ENCODE peak calls at places on chromosomes 3 and 15, in eight cellular contexts. K, U, V, M, Q, C, W and A are unnamed samples.

GRCh38 chr3:37050242-37050641 is 56.9 kb downstream of the MLH1 start:
- DNase-seq in K (no peak), U (no peak), V (no peak), M (no peak), Q (no peak), C (no peak), W (no peak), A (no peak)

GRCh38 chr3:172034786-172035685 is 4.3 kb upstream of the FNDC3B start:
- DNase-seq in K (no peak), U (no peak), V (peak), M (no peak), Q (no peak), C (no peak), W (no peak), A (peak)

GRCh38 chr3:52829482-52829881 is 990 bp downstream of the ITIH4 start:
- DNase-seq in K (no peak), U (no peak), V (no peak), M (no peak), Q (no peak), C (no peak), W (no peak), A (no peak)

GRCh38 chr3:62100233-62100989 is 272.9 kb downstream of the FEZF2 start:
- DNase-seq in K (no peak), U (no peak), V (no peak), M (no peak), Q (no peak), C (no peak), W (no peak), A (no peak)

GRCh38 chr15:35746121-35746520 is 200.2 kb upstream of the DPH6 start:
- DNase-seq in K (no peak), U (no peak), V (no peak), M (no peak), Q (no peak), C (no peak), W (no peak), A (no peak)

GRCh38 chr15:86591994-86592746 is 512.5 kb downstream of the AGBL1 start:
- DNase-seq in K (no peak), U (no peak), V (no peak), M (no peak), Q (no peak), C (peak), W (no peak), A (no peak)

GRCh38 chr15:88498991-88499390 is 31.5 kb downstream of the MRPS11 start:
- DNase-seq in K (no peak), U (no peak), V (no peak), M (no peak), Q (no peak), C (no peak), W (no peak), A (no peak)

GRCh38 chr3:160768918-160769317 is 12.9 kb downstream of the PPM1L start:
- DNase-seq in K (no peak), U (no peak), V (no peak), M (no peak), Q (no peak), C (no peak), W (no peak), A (no peak)

GRCh38 chr3:176961916-176962315 is 235.4 kb downstream of the TBL1XR1 start:
- DNase-seq in K (no peak), U (no peak), V (no peak), M (no peak), Q (no peak), C (no peak), W (no peak), A (no peak)

GRCh38 chr3:140809326-140809725 is 131.5 kb downstream of the TRIM42 start:
- DNase-seq in K (no peak), U (no peak), V (no peak), M (no peak), Q (no peak), C (no peak), W (no peak), A (no peak)

GRCh38 chr15:83585770-83586169 is 68.2 kb upstream of the ADAMTSL3 start:
- DNase-seq in K (no peak), U (no peak), V (no peak), M (no peak), Q (no peak), C (no peak), W (no peak), A (no peak)

GRCh38 chr3:41679412-41679811 is 282.5 kb downstream of the ULK4 start:
- DNase-seq in K (no peak), U (no peak), V (no peak), M (no peak), Q (peak), C (no peak), W (no peak), A (no peak)

GRCh38 chr3:163508212-163508611 is 1570.1 kb downstream of the SI start:
- DNase-seq in K (no peak), U (no peak), V (no peak), M (no peak), Q (no peak), C (no peak), W (no peak), A (no peak)

GRCh38 chr15:68983821-68984517 is 30.5 kb upstream of the NOX5 start:
- DNase-seq in K (no peak), U (no peak), V (no peak), M (no peak), Q (no peak), C (no peak), W (no peak), A (no peak)

GRCh38 chr3:157051625-157052024 is 108.3 kb downstream of the CCNL1 start:
- DNase-seq in K (no peak), U (no peak), V (no peak), M (no peak), Q (no peak), C (no peak), W (no peak), A (no peak)

GRCh38 chr3:55554621-55555020 is 67.5 kb upstream of the WNT5A start:
- DNase-seq in K (no peak), U (no peak), V (no peak), M (no peak), Q (no peak), C (no peak), W (no peak), A (no peak)

GRCh38 chr3:180335056-180335455 is 266.9 kb upstream of the TTC14 start:
- DNase-seq in K (no peak), U (no peak), V (no peak), M (no peak), Q (no peak), C (no peak), W (no peak), A (no peak)

GRCh38 chr15:33201376-33202189 is 7.1 kb upstream of the FMN1 start:
- DNase-seq in K (peak), U (peak), V (peak), M (peak), Q (no peak), C (no peak), W (peak), A (peak)

GRCh38 chr15:90101130-90101968 is 919 bp downstream of the IDH2 start:
- DNase-seq in K (peak), U (peak), V (peak), M (no peak), Q (no peak), C (peak), W (peak), A (no peak)

GRCh38 chr3:11545186-11545851 is 98.4 kb downstream of the VGLL4 start:
- DNase-seq in K (no peak), U (no peak), V (no peak), M (no peak), Q (no peak), C (peak), W (no peak), A (no peak)

GRCh38 chr3:127831723-127832172 is 9.4 kb upstream of the MGLL start:
- DNase-seq in K (peak), U (peak), V (no peak), M (peak), Q (no peak), C (no peak), W (peak), A (no peak)

GRCh38 chr3:175121225-175121624 is 262.1 kb downstream of the NAALADL2 start:
- DNase-seq in K (no peak), U (no peak), V (no peak), M (peak), Q (no peak), C (no peak), W (no peak), A (no peak)

GRCh38 chr15:59438891-59439290 is 905 bp downstream of the FAM81A start:
- DNase-seq in K (peak), U (no peak), V (no peak), M (no peak), Q (no peak), C (no peak), W (no peak), A (no peak)

GRCh38 chr3:120908030-120908802 is at the start of gene STXBP5L:
- DNase-seq in K (peak), U (peak), V (peak), M (peak), Q (no peak), C (peak), W (peak), A (peak)

GRCh38 chr15:99343836-99344551 is 92.7 kb downstream of the LRRC28 start:
- DNase-seq in K (no peak), U (no peak), V (no peak), M (no peak), Q (no peak), C (no peak), W (no peak), A (no peak)

GRCh38 chr3:179452872-179453271 is 1.6 kb upstream of the GNB4 start:
- DNase-seq in K (no peak), U (no peak), V (peak), M (no peak), Q (no peak), C (no peak), W (no peak), A (no peak)

GRCh38 chr3:4355401-4356224 is 52.4 kb downstream of the SETMAR start:
- DNase-seq in K (no peak), U (no peak), V (no peak), M (no peak), Q (no peak), C (no peak), W (no peak), A (no peak)
- H3K27ac ChIP-seq in K (peak), U (no peak), V (no peak), M (no peak), Q (no peak), C (peak), W (no peak), A (no peak)

GRCh38 chr3:64867204-64867603 is 179.4 kb upstream of the ADAMTS9 start:
- DNase-seq in K (no peak), U (no peak), V (no peak), M (no peak), Q (no peak), C (no peak), W (no peak), A (no peak)
- H3K27ac ChIP-seq in K (no peak), U (no peak), V (no peak), M (no peak), Q (no peak), C (no peak), W (no peak), A (no peak)

DNA sequence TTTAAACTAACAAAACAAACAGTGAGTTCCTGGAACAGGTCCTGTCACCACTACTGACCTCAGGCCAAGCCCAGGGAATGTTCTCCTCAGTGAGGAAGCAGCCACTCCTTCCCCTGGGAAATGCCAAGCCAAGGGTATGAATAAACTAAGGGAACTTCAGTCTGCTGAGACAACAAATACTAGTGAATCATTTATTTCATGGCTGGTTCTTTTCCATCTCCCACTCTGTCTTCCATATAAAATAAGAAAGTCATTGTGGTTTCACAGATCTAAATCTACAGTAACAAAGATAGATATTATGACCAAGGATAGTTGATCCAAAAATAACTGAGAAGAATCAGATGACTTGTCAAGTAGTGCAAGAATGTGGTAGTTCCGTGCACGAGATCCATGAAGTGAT is 414.1 kb upstream of the ALCAM start:
- DNase-seq in K (no peak), U (no peak), V (peak), M (peak), Q (peak), C (no peak), W (no peak), A (peak)
- H3K27ac ChIP-seq in K (no peak), U (no peak), V (peak), M (no peak), Q (no peak), C (no peak), W (no peak), A (no peak)

GRCh38 chr3:71690222-71690821 is 34.9 kb downstream of the EIF4E3 start:
- DNase-seq in K (no peak), U (no peak), V (peak), M (no peak), Q (no peak), C (no peak), W (no peak), A (peak)
- H3K27ac ChIP-seq in K (no peak), U (no peak), V (no peak), M (no peak), Q (peak), C (no peak), W (no peak), A (peak)

DNA sequence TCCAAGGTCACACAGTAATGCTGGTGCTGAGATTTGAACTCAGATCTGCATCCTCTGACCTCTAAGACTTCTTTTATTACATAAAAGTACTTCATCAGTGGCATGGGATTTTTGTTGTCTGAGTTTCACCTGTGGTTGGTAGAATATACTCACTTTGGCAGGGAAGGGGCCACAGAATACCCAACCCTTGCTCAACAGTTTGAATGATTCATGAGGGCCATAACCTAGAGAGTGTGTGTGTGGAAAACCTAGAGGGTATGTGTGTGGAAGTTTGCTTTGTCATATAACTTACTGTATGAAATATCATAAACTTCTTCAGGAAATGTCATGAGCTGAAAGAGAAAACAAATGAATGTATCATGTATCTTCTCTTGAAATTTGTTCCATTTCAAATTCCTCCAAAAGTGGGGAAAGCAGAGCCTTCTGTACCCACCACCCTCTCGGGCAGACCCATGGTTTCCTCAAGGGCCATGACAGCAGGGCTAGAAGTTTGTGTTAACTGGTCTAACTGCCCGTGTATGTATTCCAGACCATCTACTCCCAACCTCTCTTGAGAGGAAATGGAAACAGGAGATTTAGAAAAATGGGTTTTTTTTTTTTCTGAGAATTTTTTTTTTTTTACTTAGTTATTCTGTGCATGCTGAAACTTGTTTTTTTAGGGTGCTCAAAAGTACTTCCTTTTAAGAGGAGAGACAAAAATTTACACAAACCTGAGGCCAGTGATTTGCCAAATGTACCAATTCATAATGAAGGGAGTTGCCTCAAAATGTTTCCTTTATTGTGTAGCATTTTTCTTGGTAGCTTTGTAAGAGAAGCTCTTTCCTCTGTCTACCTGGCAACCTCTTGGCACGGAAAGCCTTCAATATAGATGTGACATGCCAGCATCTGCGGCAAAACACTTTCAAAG is 127.0 kb downstream of the TPRG1 start:
- DNase-seq in K (no peak), U (no peak), V (no peak), M (no peak), Q (no peak), C (no peak), W (no peak), A (no peak)
- H3K27ac ChIP-seq in K (no peak), U (no peak), V (no peak), M (peak), Q (no peak), C (no peak), W (no peak), A (no peak)

DNA sequence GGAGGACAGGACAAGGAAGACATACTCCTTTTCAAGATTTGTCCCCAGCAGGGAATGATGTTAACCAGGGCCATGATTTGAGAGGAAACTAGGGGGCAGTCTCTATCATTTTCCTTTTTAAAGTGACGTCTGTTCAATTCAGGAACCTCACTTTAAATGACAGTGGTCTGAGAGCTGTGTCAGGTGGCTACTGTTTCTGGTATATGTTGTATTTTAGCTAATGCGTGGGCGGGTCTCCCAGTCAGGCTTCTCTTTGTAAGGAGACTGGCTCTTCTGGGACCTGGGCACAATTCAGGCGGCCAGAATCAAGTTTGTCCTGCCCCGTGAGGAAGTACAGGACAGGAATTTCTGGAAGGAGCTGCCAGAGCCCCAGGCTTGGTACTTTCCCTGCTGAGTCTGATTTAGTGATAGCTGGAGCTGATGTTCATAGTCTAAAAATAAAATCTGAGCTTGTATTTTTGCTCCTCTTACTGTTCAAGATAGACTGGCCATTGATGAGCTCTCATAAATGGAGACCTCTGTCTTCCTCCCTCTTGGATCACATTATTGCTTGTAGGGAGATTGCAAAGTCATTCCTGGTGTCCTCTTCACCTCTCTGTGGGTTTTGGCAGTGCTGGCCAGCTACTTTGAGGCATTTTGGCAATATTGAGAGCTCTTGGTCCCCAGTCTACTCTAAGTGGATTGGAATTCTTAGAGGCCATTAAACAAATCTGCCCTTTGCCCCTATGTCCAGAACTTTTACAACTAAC is 25.6 kb downstream of the SQOR start:
- DNase-seq in K (no peak), U (no peak), V (no peak), M (peak), Q (no peak), C (no peak), W (no peak), A (no peak)
- H3K27ac ChIP-seq in K (peak), U (peak), V (no peak), M (no peak), Q (no peak), C (peak), W (no peak), A (no peak)

GRCh38 chr3:49313902-49314676 is 25.8 kb downstream of the USP4 start:
- DNase-seq in K (no peak), U (no peak), V (no peak), M (no peak), Q (no peak), C (no peak), W (no peak), A (no peak)
- H3K27ac ChIP-seq in K (no peak), U (no peak), V (no peak), M (no peak), Q (peak), C (no peak), W (no peak), A (no peak)

GRCh38 chr3:71559021-71559420 is 24.5 kb downstream of the FOXP1 start:
- DNase-seq in K (no peak), U (no peak), V (no peak), M (no peak), Q (no peak), C (no peak), W (no peak), A (no peak)
- H3K27ac ChIP-seq in K (no peak), U (no peak), V (no peak), M (no peak), Q (no peak), C (no peak), W (no peak), A (no peak)

GRCh38 chr3:31831526-31832034 is 149.5 kb downstream of the OSBPL10 start:
- DNase-seq in K (no peak), U (no peak), V (no peak), M (no peak), Q (no peak), C (no peak), W (no peak), A (no peak)

GRCh38 chr3:31828007-31828406 is 153.1 kb downstream of the OSBPL10 start:
- DNase-seq in K (no peak), U (no peak), V (no peak), M (no peak), Q (no peak), C (no peak), W (no peak), A (no peak)

GRCh38 chr3:31832576-31832975 is 148.5 kb downstream of the OSBPL10 start:
- DNase-seq in K (no peak), U (no peak), V (no peak), M (no peak), Q (no peak), C (no peak), W (no peak), A (no peak)

GRCh38 chr3:31829011-31829410 is 152.1 kb downstream of the OSBPL10 start:
- DNase-seq in K (no peak), U (no peak), V (no peak), M (no peak), Q (no peak), C (no peak), W (no peak), A (no peak)

DNA sequence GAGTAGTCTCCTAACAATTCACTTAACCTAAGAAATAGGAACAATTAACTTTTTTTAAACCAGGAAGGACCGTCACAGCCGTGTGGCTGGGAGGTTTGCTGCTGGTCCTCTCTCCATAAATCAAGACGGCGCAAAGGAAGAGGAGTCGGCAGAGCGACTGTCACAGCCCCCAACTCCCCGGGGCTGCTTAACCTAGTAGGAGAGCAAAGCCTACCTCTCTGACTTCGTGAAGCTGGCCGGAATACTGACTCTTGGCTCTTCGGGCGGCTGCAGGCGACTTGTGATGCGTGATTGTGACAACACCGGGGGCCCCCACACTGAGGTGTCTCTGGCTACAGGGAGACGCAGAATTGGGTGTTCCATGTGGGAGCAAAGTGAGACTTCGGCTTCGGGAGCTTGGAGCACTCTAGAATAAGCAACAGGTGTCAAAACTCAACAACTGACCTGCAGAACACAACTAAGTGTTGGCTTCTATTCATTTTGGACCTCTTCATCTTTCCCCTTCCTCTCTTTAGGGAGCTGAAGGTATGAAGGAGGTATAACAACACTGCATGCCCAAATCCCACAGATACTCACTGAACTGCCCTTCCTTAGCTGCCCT is 151.1 kb downstream of the OSBPL10 start:
- DNase-seq in K (no peak), U (no peak), V (no peak), M (no peak), Q (no peak), C (no peak), W (no peak), A (no peak)
- H3K27ac ChIP-seq in K (no peak), U (no peak), V (no peak), M (no peak), Q (no peak), C (no peak), W (no peak), A (no peak)